ENCODE peak calls at places on chromosomes 13 and 19, in four cellular contexts. M, G, A and L are unnamed samples.

GRCh38 chr13:113820813-113821651 is 42.8 kb downstream of the GAS6 start:
- DNase-seq in M (no peak), G (peak), A (peak), L (no peak)

GRCh38 chr19:41323023-41323422 is 13.1 kb downstream of the CCDC97 start:
- DNase-seq in M (no peak), G (no peak), A (no peak), L (no peak)

GRCh38 chr19:48169585-48169973 is 565 bp downstream of the LIG1 start:
- DNase-seq in M (peak), G (peak), A (peak), L (peak)

GRCh38 chr13:106299616-106300015 is 235.8 kb downstream of the EFNB2 start:
- DNase-seq in M (no peak), G (no peak), A (no peak), L (no peak)

GRCh38 chr13:37608750-37609339 is 10.3 kb upstream of the POSTN start:
- DNase-seq in M (no peak), G (no peak), A (no peak), L (no peak)

GRCh38 chr13:50713849-50714248 is 129.6 kb downstream of the DLEU7 start:
- DNase-seq in M (no peak), G (no peak), A (no peak), L (no peak)

GRCh38 chr13:100128373-100128772 is 39.5 kb downstream of the PCCA start:
- DNase-seq in M (no peak), G (no peak), A (no peak), L (no peak)

GRCh38 chr19:29393915-29394460 is 131.8 kb upstream of the VSTM2B start:
- DNase-seq in M (no peak), G (no peak), A (no peak), L (peak)

GRCh38 chr13:108573455-108573854 is 56.0 kb upstream of the MYO16 start:
- DNase-seq in M (no peak), G (no peak), A (no peak), L (no peak)

DNA sequence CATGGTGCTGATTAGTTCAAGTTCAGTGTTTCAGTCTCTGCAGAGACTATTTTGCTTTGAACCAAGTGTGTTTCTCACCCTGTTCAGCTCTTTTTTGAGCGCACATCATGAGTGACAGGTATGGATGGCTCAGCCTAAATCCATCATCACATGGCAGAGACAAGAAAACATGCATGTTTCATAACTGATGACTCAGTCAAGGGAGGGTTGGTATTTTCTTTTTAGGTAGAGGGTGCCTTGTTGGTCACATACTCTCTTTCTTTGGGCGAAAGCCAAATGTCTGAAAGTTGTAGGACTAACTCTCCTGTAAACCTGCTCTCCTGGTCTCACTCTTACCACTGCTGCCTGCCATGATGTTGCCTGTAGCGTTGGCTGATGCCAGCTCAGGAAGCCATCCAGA is 48.1 kb upstream of the RAP2A start:
- DNase-seq in M (no peak), G (no peak), A (no peak), L (no peak)
- TF ChIP-seq JUND in M (no peak), G (no peak), A (no peak), L (no peak)

GRCh38 chr19:46224773-46225172 is 4.8 kb upstream of the IGFL1 start:
- DNase-seq in M (no peak), G (no peak), A (no peak), L (no peak)
- TF ChIP-seq JUND in M (no peak), G (no peak), A (no peak), L (no peak)

DNA sequence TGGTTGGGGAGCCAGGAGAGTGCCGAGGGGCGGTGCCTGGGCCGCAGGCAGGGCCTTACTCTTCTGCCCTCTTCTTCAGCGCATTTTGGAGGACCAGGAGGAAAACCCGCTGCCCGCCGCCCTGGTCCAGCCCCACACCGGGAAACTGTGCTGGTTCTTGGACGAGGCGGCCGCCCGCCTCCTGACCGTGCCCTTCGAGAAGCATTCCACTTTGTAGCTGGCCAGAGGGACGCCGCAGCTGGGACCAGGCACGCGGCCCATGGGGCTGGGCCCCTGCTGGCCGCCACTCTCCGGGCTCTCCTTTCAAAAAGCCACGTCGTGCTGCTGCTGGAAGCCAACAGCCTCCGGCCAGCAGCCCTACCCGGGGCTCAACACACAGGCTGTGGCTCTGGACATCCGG is 9.4 kb downstream of the PGLS start:
- DNase-seq in M (no peak), G (no peak), A (no peak), L (no peak)
- TF ChIP-seq JUND in M (no peak), G (no peak), A (no peak), L (no peak)

GRCh38 chr13:52599853-52600603 is 42.2 kb upstream of the HNRNPA1L2 start:
- DNase-seq in M (no peak), G (peak), A (no peak), L (peak)
- TF ChIP-seq JUND in M (no peak), G (no peak), A (no peak), L (no peak)

DNA sequence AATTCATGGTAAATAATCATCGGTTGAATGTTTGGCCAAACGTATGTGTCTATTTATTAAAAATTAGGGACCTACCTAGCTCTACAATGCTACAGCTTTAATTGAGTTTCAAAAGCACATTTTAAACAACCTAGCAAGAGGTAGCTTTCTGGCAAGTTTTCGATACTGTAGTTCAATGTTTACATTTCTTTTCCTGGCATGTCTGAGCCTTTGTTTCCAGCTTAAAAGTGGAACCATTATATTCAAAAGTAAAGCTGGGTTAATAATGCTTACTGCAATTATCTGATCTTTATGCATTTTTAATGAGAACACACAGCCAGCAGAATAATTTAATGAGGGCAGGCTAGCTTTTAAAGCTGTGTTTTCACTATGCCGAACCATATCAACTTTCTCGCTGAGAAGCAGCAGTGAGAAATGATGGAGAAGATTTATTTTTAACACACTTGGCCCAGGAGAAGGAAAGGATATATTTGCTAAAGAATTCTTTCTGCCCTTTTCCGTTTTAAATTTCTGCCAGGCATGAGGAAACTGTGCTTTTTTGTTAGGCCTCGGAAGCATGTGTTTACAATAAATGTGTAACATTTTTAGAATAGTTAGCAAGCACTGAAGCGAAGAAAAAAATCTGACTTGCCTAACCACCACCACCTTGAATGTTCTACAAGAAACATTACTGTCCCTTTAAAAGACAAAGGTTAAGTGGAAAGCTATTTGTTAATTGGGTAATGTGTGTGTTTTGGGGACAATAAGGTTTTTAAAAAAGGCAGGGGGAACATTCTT is 989 bp downstream of the MBNL2 start:
- DNase-seq in M (no peak), G (no peak), A (no peak), L (no peak)
- TF ChIP-seq JUND in M (no peak), G (no peak), A (no peak), L (no peak)

DNA sequence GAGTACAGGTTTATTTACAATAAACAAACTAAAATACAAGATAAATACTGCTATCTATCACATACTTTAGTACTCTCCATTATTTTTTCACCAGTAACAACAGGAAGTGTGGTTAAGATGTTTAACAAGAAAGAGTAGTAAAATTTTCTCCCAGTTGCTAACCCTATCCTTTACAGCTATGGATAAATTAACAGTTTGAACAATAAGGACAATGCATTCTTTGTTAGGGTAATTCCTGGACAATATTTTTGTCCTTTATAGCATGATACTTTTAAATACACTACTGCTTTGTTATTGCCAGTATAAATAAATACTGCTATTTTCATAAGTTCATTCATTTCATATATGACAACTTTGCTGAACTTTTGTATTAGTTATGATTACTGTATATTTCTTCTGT is 630.2 kb upstream of the ATXN8OS start:
- DNase-seq in M (no peak), G (no peak), A (no peak), L (no peak)
- TF ChIP-seq JUND in M (no peak), G (no peak), A (no peak), L (no peak)

DNA sequence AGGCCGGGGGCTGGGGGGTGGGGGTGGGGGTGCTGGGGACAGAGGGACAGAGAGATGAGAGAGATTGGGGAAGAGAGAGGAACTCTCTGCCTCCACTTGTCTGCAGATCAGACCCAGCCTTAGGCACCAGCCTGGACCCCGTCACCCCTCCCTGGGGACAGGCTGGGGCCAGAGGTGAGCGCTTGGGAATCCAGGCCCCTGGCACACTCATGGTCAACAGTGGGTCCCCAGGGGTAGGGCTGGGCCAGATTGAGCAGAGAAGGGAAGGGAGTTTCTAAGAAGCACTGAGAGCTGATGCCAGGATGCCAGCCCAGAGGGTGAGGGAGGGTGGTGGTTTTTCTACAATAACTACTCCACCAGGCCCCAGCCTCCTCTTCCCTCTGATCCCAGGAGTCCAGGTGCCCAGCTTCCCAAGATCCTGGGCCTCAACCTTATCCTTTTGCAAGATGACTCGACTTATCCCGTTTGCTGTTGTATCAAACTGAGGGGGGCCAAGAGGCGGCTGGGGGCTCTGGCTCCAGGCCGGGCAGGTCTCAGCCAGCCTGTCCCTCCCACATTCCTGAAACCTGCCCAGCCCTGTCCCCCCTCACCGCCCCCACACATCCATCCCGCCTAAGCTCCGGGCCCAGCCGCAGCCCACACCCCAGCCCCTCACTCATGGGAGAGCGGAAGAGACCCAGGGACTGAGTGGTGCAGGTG is 1.1 kb downstream of the BCAM start:
- DNase-seq in M (no peak), G (no peak), A (no peak), L (no peak)
- TF ChIP-seq JUND in M (no peak), G (no peak), A (no peak), L (no peak)